ENCODE peak calls at places on chromosomes 12 and 14, in four cellular contexts. V is K562, C is HCT116, B is upper lobe of left lung. J is an unnamed sample.

GRCh38 chr12:119432935-119433334 is 98.4 kb downstream of the CCDC60 start:
- ATAC-seq in V (no peak), B (no peak), C (no peak), J (no peak)

GRCh38 chr14:67557118-67557517 is 24.0 kb downstream of the PLEKHH1 start:
- ATAC-seq in C (peak; percentile 72), V (no peak), B (no peak), J (no peak)

GRCh38 chr14:22104971-22105641 is 431.5 kb upstream of the OR4E1 start:
- ATAC-seq in C (no peak), B (no peak), V (no peak), J (no peak)

GRCh38 chr14:50139192-50139591 is 22.8 kb upstream of the VCPKMT start:
- ATAC-seq in V (no peak), C (no peak), B (no peak), J (no peak)

GRCh38 chr12:88391556-88391955 is 188.7 kb downstream of the KITLG start:
- ATAC-seq in C (no peak), V (no peak), B (no peak), J (no peak)

GRCh38 chr12:84408936-84409335 is 503.7 kb downstream of the SLC6A15 start:
- ATAC-seq in V (no peak), C (no peak), B (no peak), J (no peak)

GRCh38 chr12:1328385-1328784 is 266.0 kb downstream of the FBXL14 start:
- ATAC-seq in C (no peak), V (peak; percentile 48), B (no peak), J (no peak)

GRCh38 chr14:38992067-38992835 is 110.8 kb downstream of the SEC23A start:
- ATAC-seq in V (no peak), C (no peak), B (no peak), J (no peak)

GRCh38 chr14:99596071-99596627 is 7.9 kb downstream of the CCDC85C start:
- ATAC-seq in C (no peak), B (peak; percentile 76), V (no peak), J (peak; percentile 59)

GRCh38 chr12:18895540-18895939 is 157.6 kb downstream of the CAPZA3 start:
- ATAC-seq in B (no peak), C (no peak), V (no peak), J (no peak)

GRCh38 chr14:59707778-59708635 is 131.4 kb upstream of the CCDC175 start:
- ATAC-seq in C (no peak), B (no peak), V (no peak), J (no peak)
- TF ChIP-seq CTCF in C (no peak), B (no peak), V (no peak), J (no peak)

GRCh38 chr14:20690848-20691640 is 2.5 kb downstream of the ANG start:
- ATAC-seq in C (peak; percentile 93), V (peak; percentile 87), B (peak; percentile 87), J (peak; percentile 65)
- TF ChIP-seq POLR2AphosphoS5 in C (no peak), V (no peak), B (no peak), J (peak; percentile 24)

GRCh38 chr12:128259556-128260070 is 7.4 kb upstream of the TMEM132C start:
- ATAC-seq in V (peak; percentile 67), B (no peak), C (no peak), J (no peak)
- TF ChIP-seq CTCF in V (peak; percentile 69), B (peak; percentile 36), C (peak; percentile 53), J (peak; percentile 12)

GRCh38 chr12:103909811-103910210 is 20.4 kb upstream of the HSP90B1 start:
- ATAC-seq in V (no peak), B (no peak), C (no peak), J (no peak)
- TF ChIP-seq POLR2AphosphoS5 in V (no peak), B (no peak), C (no peak), J (no peak)

GRCh38 chr14:90393966-90394365 is 2.9 kb upstream of the CALM1 start:
- ATAC-seq in C (no peak), B (no peak), V (no peak), J (no peak)

GRCh38 chr14:90397401-90398314 is 829 bp downstream of the CALM1 start:
- ATAC-seq in V (peak; percentile 78), B (peak; percentile 48), C (peak; percentile 55), J (peak; percentile 40)

GRCh38 chr14:90398841-90399540 is 2.2 kb downstream of the CALM1 start:
- ATAC-seq in V (no peak), B (no peak), C (no peak), J (no peak)

GRCh38 chr14:90398315-90398811 is 1.5 kb downstream of the CALM1 start:
- ATAC-seq in B (no peak), V (peak; percentile 15), C (peak; percentile 9), J (no peak)

DNA sequence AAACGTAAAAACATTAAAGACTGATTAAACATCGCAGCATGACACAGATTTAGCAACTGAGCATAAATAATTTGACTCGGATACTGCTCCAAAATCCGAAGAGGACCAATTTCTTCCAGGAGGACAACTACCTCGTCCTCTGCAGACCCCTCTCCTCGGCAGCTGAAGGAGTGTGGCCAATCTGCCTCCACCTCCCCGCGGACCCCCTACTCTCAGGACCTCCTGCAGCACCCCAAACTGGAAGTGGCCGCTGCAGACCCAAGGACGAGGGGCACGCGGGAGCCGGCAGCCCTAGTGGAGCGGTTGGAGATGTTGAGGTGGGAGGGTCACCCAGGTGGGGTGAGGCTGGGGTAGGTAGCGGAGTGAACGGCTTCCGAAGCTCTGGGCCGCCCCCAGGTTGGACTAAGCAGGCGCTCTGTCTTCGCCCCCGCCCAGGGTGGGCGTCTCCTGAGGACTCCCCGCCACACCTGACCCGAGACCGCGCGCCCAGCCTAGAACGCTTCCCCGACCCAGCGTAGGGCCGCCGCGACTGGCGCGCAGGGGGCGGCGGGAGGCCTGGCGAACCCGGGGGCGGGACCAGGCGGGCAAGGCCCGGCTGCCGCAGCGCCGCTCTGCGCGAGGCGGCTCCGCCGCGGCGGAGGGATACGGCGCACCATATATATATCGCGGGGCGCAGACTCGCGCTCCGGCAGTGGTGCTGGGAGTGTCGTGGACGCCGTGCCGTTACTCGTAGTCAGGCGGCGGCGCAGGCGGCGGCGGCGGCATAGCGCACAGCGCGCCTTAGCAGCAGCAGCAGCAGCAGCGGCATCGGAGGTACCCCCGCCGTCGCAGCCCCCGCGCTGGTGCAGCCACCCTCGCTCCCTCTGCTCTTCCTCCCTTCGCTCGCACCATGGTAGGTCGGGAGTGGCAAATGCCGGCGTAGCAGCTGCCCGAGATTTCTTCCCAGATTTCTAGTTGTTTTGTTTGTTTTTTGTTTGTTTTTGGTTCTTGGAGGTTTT is at the start of gene CALM1:
- ATAC-seq in V (peak; percentile 83), C (peak; percentile 77), B (peak; percentile 95), J (peak; percentile 84)
- TF ChIP-seq CTCF in V (no peak), C (no peak), B (no peak), J (peak; percentile 50)

GRCh38 chr12:24679135-24679534 is 269.8 kb downstream of the BCAT1 start:
- ATAC-seq in B (no peak), V (no peak), C (no peak), J (peak; percentile 46)
- TF ChIP-seq POLR2AphosphoS5 in B (no peak), V (no peak), C (no peak), J (no peak)

DNA sequence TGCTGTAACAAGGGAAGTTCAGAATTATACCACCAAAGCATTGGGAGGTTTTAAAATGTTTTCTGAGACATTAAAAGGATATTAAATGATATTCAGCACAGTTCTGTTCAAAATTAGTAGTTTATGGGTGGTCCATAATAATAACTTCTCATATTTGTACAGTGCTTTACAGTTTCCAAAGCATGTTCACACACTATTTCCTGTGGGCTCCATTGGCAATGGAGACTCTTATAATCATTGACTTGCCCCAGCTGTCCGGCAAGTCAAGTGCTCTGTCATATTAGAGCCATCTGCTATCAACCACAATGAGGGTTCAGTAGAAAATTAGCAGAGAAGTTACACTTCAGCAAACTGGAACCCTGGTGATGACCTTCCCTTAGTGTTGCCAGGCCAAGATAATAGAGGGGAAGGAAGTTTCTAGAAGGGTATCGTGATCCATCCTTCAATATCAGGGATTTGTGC is 526.6 kb upstream of the CCDC196 start:
- ATAC-seq in V (no peak), C (peak; percentile 11), B (no peak), J (no peak)
- TF ChIP-seq CTCF in V (no peak), C (no peak), B (no peak), J (no peak)

DNA sequence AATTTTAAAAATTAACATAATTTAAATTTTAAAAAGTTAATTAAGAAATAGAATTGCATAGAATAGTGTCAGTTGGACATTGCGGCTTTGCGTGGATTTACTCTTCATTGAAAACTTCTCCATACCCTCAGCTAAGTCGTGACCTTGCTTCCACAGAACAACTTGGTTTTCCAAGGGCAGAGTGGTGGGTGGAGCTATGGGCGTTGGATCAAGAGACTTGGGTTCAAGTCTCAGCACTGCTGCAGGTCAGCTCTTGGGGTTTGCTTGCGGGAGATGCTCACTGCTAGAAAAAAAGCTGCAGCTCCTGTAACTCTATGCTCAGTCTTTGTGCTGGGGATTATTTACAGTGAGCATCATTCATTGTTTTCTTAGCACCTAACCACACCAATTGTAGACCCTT is 133.7 kb downstream of the PRIMA1 start:
- ATAC-seq in V (no peak), C (peak; percentile 64), B (no peak), J (no peak)
- TF ChIP-seq POLR2AphosphoS5 in V (no peak), C (no peak), B (no peak), J (no peak)

GRCh38 chr14:78153069-78153351 is 17.2 kb upstream of the NRXN3 start:
- ATAC-seq in C (no peak), B (no peak), V (no peak), J (no peak)

GRCh38 chr14:78156196-78156595 is 14.0 kb upstream of the NRXN3 start:
- ATAC-seq in C (no peak), V (no peak), B (no peak), J (no peak)

GRCh38 chr14:78157855-78158436 is 12.2 kb upstream of the NRXN3 start:
- ATAC-seq in V (no peak), C (no peak), B (no peak), J (no peak)

GRCh38 chr14:78152246-78153068 is 17.7 kb upstream of the NRXN3 start:
- ATAC-seq in C (no peak), V (no peak), B (no peak), J (no peak)

DNA sequence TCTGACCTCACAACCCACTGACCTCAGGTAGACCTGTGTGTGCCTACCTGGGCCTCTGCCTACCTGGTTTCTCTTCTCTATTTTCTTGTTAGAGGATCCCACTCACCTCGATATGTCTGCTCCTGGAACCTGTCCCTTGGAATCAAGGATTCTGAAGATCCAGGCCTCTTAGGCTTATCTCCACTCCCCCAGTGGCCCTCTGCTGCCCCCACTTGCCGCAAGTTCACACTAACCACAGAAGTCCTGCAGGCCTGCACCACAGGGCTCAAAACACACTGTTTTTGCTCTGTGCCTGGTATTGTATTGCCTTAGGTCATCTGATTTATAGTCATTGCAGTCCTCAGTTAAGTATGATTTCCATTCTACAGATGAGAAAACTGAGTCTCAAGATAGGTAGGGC is 15.3 kb upstream of the NRXN3 start:
- ATAC-seq in B (no peak), V (peak; percentile 56), C (peak; percentile 80), J (no peak)
- TF ChIP-seq CTCF in B (no peak), V (peak; percentile 46), C (peak; percentile 31), J (no peak)